ENCODE peak calls at places on chromosomes 4 and X, in five cellular contexts. R is GM23338, V is suprapubic skin, X is hepatocyte, Y is tibial nerve. K is an unnamed sample.

GRCh38 chrX:132561483-132561882 is 72.6 kb upstream of the MBNL3 start:
- DNase-seq in V (no peak), R (no peak), X (peak; percentile 6), Y (no peak), K (no peak)

GRCh38 chrX:32851556-32851955 is 359.8 kb downstream of the DMD start:
- DNase-seq in X (no peak), V (no peak), Y (no peak), R (no peak), K (no peak)

GRCh38 chrX:11741574-11741973 is 16.5 kb upstream of the MSL3 start:
- DNase-seq in Y (no peak), V (no peak), X (no peak), R (no peak), K (no peak)

GRCh38 chr4:31089815-31090214 is 369.6 kb downstream of the PCDH7 start:
- DNase-seq in R (no peak), X (peak; percentile 56), V (no peak), Y (no peak), K (no peak)

GRCh38 chr4:110165382-110166285 is 32.8 kb downstream of the ELOVL6 start:
- DNase-seq in Y (no peak), V (no peak), X (peak; percentile 44), R (no peak), K (no peak)

GRCh38 chr4:16194199-16194598 is 32.1 kb downstream of the TAPT1 start:
- DNase-seq in Y (no peak), R (no peak), X (no peak), V (no peak), K (no peak)

GRCh38 chrX:9681422-9681821 is 84.2 kb downstream of the GPR143 start:
- DNase-seq in R (no peak), V (no peak), Y (no peak), X (no peak), K (no peak)

GRCh38 chr4:72564184-72564583 is 4.8 kb downstream of the ADAMTS3 start:
- DNase-seq in V (no peak), R (no peak), X (no peak), Y (no peak), K (no peak)

GRCh38 chr4:4395849-4396627 is 9.1 kb downstream of the NSG1 start:
- DNase-seq in V (no peak), R (peak; percentile 55), X (peak; percentile 53), Y (no peak), K (no peak)

GRCh38 chr4:165621983-165622382 is 243.2 kb downstream of the CPE start:
- DNase-seq in Y (no peak), R (no peak), X (no peak), V (no peak), K (no peak)

GRCh38 chr4:187602339-187603092 is 393.1 kb upstream of the ZFP42 start:
- DNase-seq in R (no peak), V (no peak), Y (no peak), X (no peak), K (no peak)

GRCh38 chrX:133461226-133461625 is 45.9 kb upstream of the GPC4 start:
- DNase-seq in V (no peak), X (no peak), Y (no peak), R (no peak), K (no peak)

GRCh38 chrX:72312311-72312940 is 6.7 kb upstream of the CITED1 start:
- DNase-seq in Y (no peak), R (no peak), X (no peak), V (no peak), K (no peak)

GRCh38 chrX:143837010-143837409 is 46.9 kb upstream of the UBE2NL start:
- DNase-seq in V (no peak), R (no peak), Y (no peak), X (no peak), K (no peak)

GRCh38 chr4:99723555-99724450 is 66.2 kb upstream of the C4orf54 start:
- DNase-seq in X (peak; percentile 86), V (no peak), Y (no peak), R (no peak), K (no peak)

GRCh38 chrX:110139172-110139571 is 136.3 kb downstream of the TMEM164 start:
- DNase-seq in R (no peak), V (no peak), Y (no peak), X (no peak), K (no peak)

GRCh38 chr4:184747034-184747830 is 13.3 kb upstream of the CENPU start:
- DNase-seq in R (peak; percentile 20), Y (peak; percentile 16), V (no peak), X (peak; percentile 23), K (no peak)

GRCh38 chr4:175657571-175657970 is 154.5 kb downstream of the GPM6A start:
- DNase-seq in R (no peak), X (no peak), V (no peak), Y (no peak), K (no peak)

GRCh38 chrX:140572724-140573123 is 67.9 kb upstream of the SOX3 start:
- DNase-seq in V (no peak), R (peak; percentile 64), X (peak; percentile 52), Y (peak; percentile 10), K (peak; percentile 27)

GRCh38 chr4:181601118-181601517 is 642.1 kb upstream of the TENM3 start:
- DNase-seq in R (no peak), Y (no peak), V (no peak), X (no peak), K (no peak)

GRCh38 chr4:92047209-92047877 is 256.4 kb upstream of the GRID2 start:
- DNase-seq in V (no peak), R (peak; percentile 45), Y (no peak), X (peak; percentile 64), K (no peak)

GRCh38 chrX:42615161-42615563 is 162.8 kb downstream of the PPP1R2C start:
- DNase-seq in R (peak; percentile 44), V (no peak), X (peak; percentile 28), Y (no peak), K (no peak)

GRCh38 chrX:155744534-155744933 is 131.8 kb upstream of the TMLHE start:
- DNase-seq in X (no peak), V (no peak), Y (no peak), R (no peak), K (no peak)

GRCh38 chrX:13110427-13111324 is 66.3 kb upstream of the FAM9C start:
- DNase-seq in Y (peak; percentile 63), X (peak; percentile 78), V (no peak), R (peak; percentile 6), K (no peak)

GRCh38 chr4:84379881-84380618 is 119.0 kb downstream of the NKX6-1 start:
- DNase-seq in X (no peak), R (peak; percentile 24), Y (no peak), V (no peak), K (no peak)

DNA sequence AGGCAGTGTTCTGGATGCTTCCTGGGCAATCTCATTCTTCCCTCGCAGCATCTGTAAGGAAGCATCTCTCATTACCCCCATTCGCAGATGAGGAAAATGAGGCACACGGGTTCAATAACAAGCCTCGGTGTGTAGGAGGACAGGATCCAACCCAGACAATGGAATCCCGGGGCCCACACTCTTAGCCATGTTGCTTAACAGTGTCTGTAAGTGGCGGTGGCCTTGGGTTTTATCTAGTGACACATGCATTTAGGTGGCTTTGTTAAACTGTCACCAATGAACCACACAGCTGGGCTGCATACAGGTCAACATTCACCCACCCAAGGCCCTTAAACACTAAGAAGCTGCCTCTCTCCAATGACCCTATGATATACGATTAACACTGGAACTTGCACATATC is 22.6 kb downstream of the RELL1 start:
- DNase-seq in V (no peak), Y (no peak), X (no peak), R (no peak), K (no peak)
- H3K4me1 ChIP-seq in V (peaks cover 64% of the 10 kb centered on the region), Y (peaks cover 39% of the 10 kb centered on the region), X (peaks cover 53% of the 10 kb centered on the region), R (peaks cover 52% of the 10 kb centered on the region), K (peaks cover 4% of the 10 kb centered on the region)

GRCh38 chr4:169098054-169098896 is 88.2 kb upstream of the CBR4 start:
- DNase-seq in R (no peak), X (no peak), V (no peak), Y (no peak), K (no peak)

GRCh38 chr4:169098969-169099685 is 89.1 kb upstream of the CBR4 start:
- DNase-seq in V (no peak), R (no peak), X (no peak), Y (no peak), K (no peak)

GRCh38 chr4:169099775-169100180 is 89.7 kb upstream of the CBR4 start:
- DNase-seq in Y (peak; percentile 36), X (peak; percentile 30), R (no peak), V (no peak), K (no peak)

GRCh38 chr4:169102011-169102410 is 92.0 kb upstream of the CBR4 start:
- DNase-seq in R (no peak), X (no peak), Y (no peak), V (no peak), K (no peak)

GRCh38 chr4:169100656-169101055 is 90.6 kb upstream of the CBR4 start:
- DNase-seq in X (no peak), R (no peak), Y (no peak), V (no peak), K (no peak)
- H3K36me3 ChIP-seq in X (peaks cover 6% of the 10 kb centered on the region), R (no peaks in the 10 kb centered on the region), Y (no peaks in the 10 kb centered on the region), V (peaks cover 25% of the 10 kb centered on the region), K (no peaks in the 10 kb centered on the region)

DNA sequence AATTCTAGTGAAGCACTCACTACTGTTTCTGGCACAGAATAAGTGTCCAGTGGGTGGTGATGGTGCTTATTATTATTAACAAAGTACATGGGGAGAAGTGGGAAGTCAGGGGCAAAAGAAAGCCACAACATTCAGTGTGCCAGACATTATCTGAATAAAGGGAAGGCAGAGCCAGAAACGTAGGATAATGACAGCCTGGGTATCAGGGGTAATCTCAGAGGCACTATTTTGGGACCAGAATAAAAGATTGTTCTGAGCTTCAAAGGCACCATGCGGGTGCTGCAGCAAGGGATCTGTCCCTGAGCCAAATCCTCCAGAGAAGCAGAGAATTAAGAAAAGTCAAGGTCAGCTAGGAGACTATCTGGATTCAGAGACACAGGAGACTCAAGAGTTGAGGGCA is 328.8 kb upstream of the GATB start:
- DNase-seq in V (no peak), X (no peak), R (no peak), Y (no peak), K (no peak)
- H3K27ac ChIP-seq in V (no peak overlapping the region), X (no peak overlapping the region), R (no peak overlapping the region), Y (no peak overlapping the region), K (no peak overlapping the region)

GRCh38 chrX:24153796-24154189 is 4.3 kb downstream of the ZFX start:
- DNase-seq in V (no peak), R (no peak), Y (no peak), X (no peak), K (no peak)
- H3K4me1 ChIP-seq in V (peaks cover 42% of the 10 kb centered on the region), R (no peaks in the 10 kb centered on the region), Y (peaks cover 4% of the 10 kb centered on the region), X (peaks cover 51% of the 10 kb centered on the region), K (no peaks in the 10 kb centered on the region)

GRCh38 chr4:2324891-2325290 is 63.0 kb upstream of the MXD4 start:
- DNase-seq in R (no peak), Y (no peak), X (no peak), V (no peak), K (no peak)
- H3K36me3 ChIP-seq in R (no peaks in the 10 kb centered on the region), Y (no peaks in the 10 kb centered on the region), X (no peaks in the 10 kb centered on the region), V (no peaks in the 10 kb centered on the region), K (no peaks in the 10 kb centered on the region)

GRCh38 chr4:19025031-19025430 is 1003.5 kb upstream of the LCORL start:
- DNase-seq in V (no peak), Y (no peak), R (no peak), X (no peak), K (no peak)

GRCh38 chr4:19021617-19022016 is 1000.1 kb upstream of the LCORL start:
- DNase-seq in X (no peak), R (no peak), V (no peak), Y (no peak), K (no peak)

GRCh38 chr4:19026281-19026680 is 1004.7 kb upstream of the LCORL start:
- DNase-seq in V (no peak), Y (peak; percentile 8), R (no peak), X (no peak), K (no peak)

GRCh38 chr4:19024047-19024446 is 1002.5 kb upstream of the LCORL start:
- DNase-seq in V (no peak), R (no peak), Y (no peak), X (no peak), K (no peak)
- H3K27ac ChIP-seq in V (no peak overlapping the region), R (no peak overlapping the region), Y (no peak overlapping the region), X (no peak overlapping the region), K (no peak overlapping the region)

GRCh38 chr4:925771-926500 is 6.2 kb downstream of the GAK start:
- DNase-seq in Y (no peak), X (no peak), R (no peak), V (peak; percentile 65), K (no peak)
- H3K4me1 ChIP-seq in Y (peaks cover 29% of the 10 kb centered on the region), X (peaks cover 18% of the 10 kb centered on the region), R (no peaks in the 10 kb centered on the region), V (peaks cover 54% of the 10 kb centered on the region), K (peaks cover under 1% of the 10 kb centered on the region)